ENCODE peak calls at places on chromosomes 13 and 19, in eight cellular contexts. One of them, this sample, is unnamed.
A peak's percentile ranks its signal among the peaks of the same experiment; 100 is the strongest.

GRCh38 chr13:112890316-112891131 is 78.5 kb upstream of the MCF2L start:
- DNase-seq in NB4: no peak
- DNase-seq in DND-41: no peak
- DNase-seq in AG09309: no peak
- DNase-seq in left ventricle myocardium inferior: no peak
- DNase-seq in IMR-90: no peak
- DNase-seq in bronchial epithelial cell: no peak
- DNase-seq in mucosa of descending colon: peak; percentile 27
- DNase-seq in this sample: no peak

GRCh38 chr19:48738557-48739399 is 1.6 kb downstream of the RASIP1 start:
- DNase-seq in bronchial epithelial cell: peak; percentile 72
- DNase-seq in DND-41: peak; percentile 90
- DNase-seq in left ventricle myocardium inferior: peak; percentile 94
- DNase-seq in AG09309: no peak
- DNase-seq in mucosa of descending colon: peak; percentile 96
- DNase-seq in NB4: peak; percentile 99
- DNase-seq in IMR-90: peak; percentile 65
- DNase-seq in this sample: peak; percentile 88

GRCh38 chr13:112968910-112969691 is at the start of gene MCF2L:
- DNase-seq in NB4: no peak
- DNase-seq in AG09309: no peak
- DNase-seq in IMR-90: peak; percentile 31
- DNase-seq in bronchial epithelial cell: peak; percentile 8
- DNase-seq in left ventricle myocardium inferior: peak; percentile 46
- DNase-seq in mucosa of descending colon: peak; percentile 74
- DNase-seq in DND-41: peak; percentile 73
- DNase-seq in this sample: peak; percentile 3

GRCh38 chr19:43704002-43704705 is 11.7 kb upstream of the IRGC start:
- DNase-seq in AG09309: no peak
- DNase-seq in IMR-90: no peak
- DNase-seq in NB4: no peak
- DNase-seq in mucosa of descending colon: no peak
- DNase-seq in bronchial epithelial cell: no peak
- DNase-seq in DND-41: no peak
- DNase-seq in left ventricle myocardium inferior: no peak
- DNase-seq in this sample: no peak

GRCh38 chr13:76868451-76868850 is 17.8 kb downstream of the KCTD12 start:
- DNase-seq in DND-41: no peak
- DNase-seq in bronchial epithelial cell: no peak
- DNase-seq in mucosa of descending colon: no peak
- DNase-seq in NB4: no peak
- DNase-seq in left ventricle myocardium inferior: no peak
- DNase-seq in IMR-90: no peak
- DNase-seq in AG09309: no peak
- DNase-seq in this sample: no peak

GRCh38 chr13:83150616-83151307 is 731.5 kb downstream of the SLITRK1 start:
- DNase-seq in DND-41: no peak
- DNase-seq in IMR-90: no peak
- DNase-seq in NB4: no peak
- DNase-seq in bronchial epithelial cell: no peak
- DNase-seq in mucosa of descending colon: no peak
- DNase-seq in left ventricle myocardium inferior: no peak
- DNase-seq in AG09309: no peak
- DNase-seq in this sample: no peak

GRCh38 chr13:42064259-42064658 is 15.8 kb downstream of the DGKH start:
- DNase-seq in NB4: no peak
- DNase-seq in IMR-90: peak; percentile 94
- DNase-seq in AG09309: no peak
- DNase-seq in DND-41: no peak
- DNase-seq in mucosa of descending colon: no peak
- DNase-seq in left ventricle myocardium inferior: no peak
- DNase-seq in bronchial epithelial cell: peak; percentile 79
- DNase-seq in this sample: no peak

GRCh38 chr19:8367327-8368001 is 3.5 kb downstream of the ANGPTL4 start:
- DNase-seq in left ventricle myocardium inferior: peak; percentile 91
- DNase-seq in NB4: peak; percentile 55
- DNase-seq in IMR-90: peak; percentile 98
- DNase-seq in DND-41: no peak
- DNase-seq in AG09309: peak; percentile 92
- DNase-seq in mucosa of descending colon: peak; percentile 83
- DNase-seq in bronchial epithelial cell: peak; percentile 79
- DNase-seq in this sample: no peak

GRCh38 chr13:80524447-80525215 is 183.7 kb upstream of the SPRY2 start:
- DNase-seq in mucosa of descending colon: no peak
- DNase-seq in NB4: no peak
- DNase-seq in IMR-90: no peak
- DNase-seq in DND-41: no peak
- DNase-seq in left ventricle myocardium inferior: no peak
- DNase-seq in bronchial epithelial cell: peak; percentile 91
- DNase-seq in AG09309: no peak
- DNase-seq in this sample: no peak

GRCh38 chr13:29465741-29466293 is 129.7 kb downstream of the SLC7A1 start:
- DNase-seq in bronchial epithelial cell: peak; percentile 38
- DNase-seq in DND-41: no peak
- DNase-seq in NB4: no peak
- DNase-seq in left ventricle myocardium inferior: peak; percentile 51
- DNase-seq in IMR-90: peak; percentile 62
- DNase-seq in AG09309: no peak
- DNase-seq in mucosa of descending colon: no peak
- DNase-seq in this sample: no peak

GRCh38 chr13:62243146-62243545 is 827.5 kb upstream of the PCDH20 start:
- DNase-seq in left ventricle myocardium inferior: no peak
- DNase-seq in NB4: no peak
- DNase-seq in DND-41: no peak
- DNase-seq in mucosa of descending colon: no peak
- DNase-seq in IMR-90: no peak
- DNase-seq in AG09309: no peak
- DNase-seq in bronchial epithelial cell: no peak
- DNase-seq in this sample: no peak

GRCh38 chr13:45792827-45793303 is 58.7 kb downstream of the SIAH3 start:
- DNase-seq in AG09309: no peak
- DNase-seq in bronchial epithelial cell: no peak
- DNase-seq in IMR-90: no peak
- DNase-seq in DND-41: no peak
- DNase-seq in mucosa of descending colon: no peak
- DNase-seq in left ventricle myocardium inferior: no peak
- DNase-seq in NB4: no peak
- DNase-seq in this sample: no peak

GRCh38 chr13:27339299-27339698 is 68.7 kb downstream of the RASL11A start:
- DNase-seq in IMR-90: peak; percentile 42
- DNase-seq in left ventricle myocardium inferior: no peak
- DNase-seq in DND-41: peak; percentile 24
- DNase-seq in NB4: peak; percentile 77
- DNase-seq in mucosa of descending colon: no peak
- DNase-seq in AG09309: no peak
- DNase-seq in bronchial epithelial cell: peak; percentile 56
- DNase-seq in this sample: peak; percentile 70

GRCh38 chr19:2132731-2133490 is 18.5 kb downstream of the AP3D1 start:
- DNase-seq in IMR-90: no peak
- DNase-seq in bronchial epithelial cell: no peak
- DNase-seq in left ventricle myocardium inferior: peak; percentile 52
- DNase-seq in NB4: no peak
- DNase-seq in AG09309: no peak
- DNase-seq in DND-41: no peak
- DNase-seq in mucosa of descending colon: no peak
- DNase-seq in this sample: no peak

GRCh38 chr13:49220035-49220855 is at the start of gene MLNR:
- DNase-seq in left ventricle myocardium inferior: no peak
- DNase-seq in IMR-90: no peak
- DNase-seq in bronchial epithelial cell: no peak
- DNase-seq in DND-41: no peak
- DNase-seq in mucosa of descending colon: peak; percentile 58
- DNase-seq in AG09309: no peak
- DNase-seq in NB4: no peak
- DNase-seq in this sample: peak; percentile 11

GRCh38 chr13:113751491-113751890 is 7.5 kb upstream of the TMEM255B start:
- DNase-seq in NB4: no peak
- DNase-seq in bronchial epithelial cell: no peak
- DNase-seq in DND-41: no peak
- DNase-seq in IMR-90: no peak
- DNase-seq in AG09309: no peak
- DNase-seq in left ventricle myocardium inferior: no peak
- DNase-seq in mucosa of descending colon: no peak
- DNase-seq in this sample: no peak

GRCh38 chr19:48170817-48171347 is 402 bp downstream of the ZSWIM9 start:
- DNase-seq in left ventricle myocardium inferior: no peak
- DNase-seq in NB4: no peak
- DNase-seq in mucosa of descending colon: peak; percentile 63
- DNase-seq in IMR-90: no peak
- DNase-seq in DND-41: peak; percentile 71
- DNase-seq in AG09309: no peak
- DNase-seq in bronchial epithelial cell: no peak
- DNase-seq in this sample: no peak

GRCh38 chr19:16470911-16471811 is 609 bp downstream of the EPS15L1 start:
- DNase-seq in mucosa of descending colon: peak; percentile 60
- DNase-seq in AG09309: no peak
- DNase-seq in IMR-90: peak; percentile 55
- DNase-seq in NB4: peak; percentile 60
- DNase-seq in DND-41: peak; percentile 45
- DNase-seq in left ventricle myocardium inferior: no peak
- DNase-seq in bronchial epithelial cell: peak; percentile 75
- DNase-seq in this sample: peak; percentile 63

GRCh38 chr13:114211446-114211845 is 23.3 kb upstream of the CDC16 start:
- DNase-seq in IMR-90: no peak
- DNase-seq in left ventricle myocardium inferior: no peak
- DNase-seq in DND-41: no peak
- DNase-seq in bronchial epithelial cell: no peak
- DNase-seq in mucosa of descending colon: no peak
- DNase-seq in AG09309: no peak
- DNase-seq in NB4: no peak
- DNase-seq in this sample: no peak

GRCh38 chr13:81591528-81592220 is 1250.7 kb upstream of the SPRY2 start:
- DNase-seq in IMR-90: no peak
- DNase-seq in left ventricle myocardium inferior: no peak
- DNase-seq in mucosa of descending colon: no peak
- DNase-seq in DND-41: no peak
- DNase-seq in bronchial epithelial cell: no peak
- DNase-seq in NB4: no peak
- DNase-seq in AG09309: no peak
- DNase-seq in this sample: no peak

DNA sequence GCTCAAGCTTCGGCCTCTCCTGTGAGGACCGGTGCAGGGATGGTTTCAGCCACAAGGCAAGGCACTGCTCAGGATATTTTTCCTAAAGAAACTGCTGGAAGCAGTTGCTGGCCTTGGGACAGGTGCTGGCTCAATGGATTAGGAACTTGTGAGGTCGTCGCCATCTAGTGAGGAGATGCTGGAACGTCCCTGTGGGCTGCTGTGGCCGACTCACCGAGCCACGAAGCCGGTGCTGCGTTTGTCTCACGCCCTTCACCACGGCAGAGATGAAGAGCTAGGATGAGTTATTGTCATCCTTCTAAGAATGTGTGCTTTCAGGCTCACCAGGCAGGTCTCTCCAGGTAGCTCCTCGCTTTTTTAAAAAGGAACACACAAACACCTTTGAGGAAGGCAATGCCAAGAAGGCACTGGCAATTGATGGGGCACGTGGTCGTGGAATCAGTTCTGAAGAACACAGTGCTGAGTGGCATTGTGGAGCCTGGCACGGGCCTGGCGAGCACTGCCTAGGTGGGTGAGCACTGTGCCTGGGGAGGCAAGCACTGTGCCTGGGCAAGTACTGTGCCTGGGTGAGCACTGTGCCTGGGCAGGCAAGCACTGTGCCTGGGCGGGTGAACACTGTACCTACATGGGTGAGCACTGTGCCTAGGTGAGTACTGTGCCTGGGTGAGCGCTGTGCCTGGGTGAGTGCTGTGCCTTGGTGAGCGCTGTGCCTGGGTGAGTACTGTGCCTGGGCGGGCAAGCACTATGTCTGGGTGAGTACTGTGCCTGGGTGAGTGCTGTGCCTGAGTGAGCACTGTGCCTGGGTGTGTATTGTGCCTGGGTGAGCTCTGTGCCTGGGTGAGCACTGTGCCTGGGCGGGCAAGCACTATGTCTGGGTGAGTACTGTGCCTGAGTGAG is 140.4 kb downstream of the TEX29 start:
- DNase-seq in NB4: peak; percentile 43
- DNase-seq in DND-41: peak; percentile 26
- DNase-seq in IMR-90: peak; percentile 47
- DNase-seq in AG09309: peak; percentile 8
- DNase-seq in bronchial epithelial cell: peak; percentile 4
- DNase-seq in mucosa of descending colon: no peak
- DNase-seq in left ventricle myocardium inferior: no peak
- DNase-seq in this sample: peak; percentile 12
- H3K4me3 ChIP-seq in NB4: no peak overlapping the region
- H3K4me3 ChIP-seq in DND-41: no peak overlapping the region
- H3K4me3 ChIP-seq in IMR-90: no peak overlapping the region
- H3K4me3 ChIP-seq in AG09309: no peak overlapping the region
- H3K4me3 ChIP-seq in bronchial epithelial cell: no peak overlapping the region
- H3K4me3 ChIP-seq in mucosa of descending colon: no peak overlapping the region
- H3K4me3 ChIP-seq in left ventricle myocardium inferior: no peak overlapping the region
- H3K4me3 ChIP-seq in this sample: no peak overlapping the region

GRCh38 chr13:105207586-105208293 is 1327.7 kb downstream of the EFNB2 start:
- DNase-seq in NB4: no peak
- DNase-seq in bronchial epithelial cell: no peak
- DNase-seq in IMR-90: peak; percentile 13
- DNase-seq in mucosa of descending colon: no peak
- DNase-seq in AG09309: no peak
- DNase-seq in left ventricle myocardium inferior: no peak
- DNase-seq in DND-41: no peak
- DNase-seq in this sample: no peak

GRCh38 chr13:105202384-105202783 is 1333.1 kb downstream of the EFNB2 start:
- DNase-seq in mucosa of descending colon: no peak
- DNase-seq in left ventricle myocardium inferior: no peak
- DNase-seq in AG09309: no peak
- DNase-seq in IMR-90: peak; percentile 47
- DNase-seq in DND-41: no peak
- DNase-seq in bronchial epithelial cell: peak; percentile 40
- DNase-seq in NB4: peak; percentile 47
- DNase-seq in this sample: peak; percentile 35
- TF ChIP-seq CTCF in mucosa of descending colon: no peak
- TF ChIP-seq CTCF in left ventricle myocardium inferior: peak; percentile 61
- TF ChIP-seq CTCF in AG09309: peak; percentile 21
- TF ChIP-seq CTCF in IMR-90: peak; percentile 54
- TF ChIP-seq CTCF in DND-41: peak; percentile 70
- TF ChIP-seq CTCF in bronchial epithelial cell: peak; percentile 54
- TF ChIP-seq CTCF in NB4: peak; percentile 56
- TF ChIP-seq CTCF in this sample: peak; percentile 48

GRCh38 chr19:38243279-38243673 is 12.9 kb downstream of the PPP1R14A start:
- DNase-seq in left ventricle myocardium inferior: no peak
- DNase-seq in DND-41: no peak
- DNase-seq in bronchial epithelial cell: no peak
- DNase-seq in NB4: no peak
- DNase-seq in mucosa of descending colon: no peak
- DNase-seq in AG09309: no peak
- DNase-seq in IMR-90: no peak
- DNase-seq in this sample: no peak
- H3K4me3 ChIP-seq in left ventricle myocardium inferior: peak overlapping the region; percentile 51
- H3K4me3 ChIP-seq in DND-41: no peak overlapping the region
- H3K4me3 ChIP-seq in bronchial epithelial cell: no peak overlapping the region
- H3K4me3 ChIP-seq in NB4: no peak overlapping the region
- H3K4me3 ChIP-seq in mucosa of descending colon: no peak overlapping the region
- H3K4me3 ChIP-seq in AG09309: no peak overlapping the region
- H3K4me3 ChIP-seq in IMR-90: no peak overlapping the region
- H3K4me3 ChIP-seq in this sample: no peak overlapping the region

DNA sequence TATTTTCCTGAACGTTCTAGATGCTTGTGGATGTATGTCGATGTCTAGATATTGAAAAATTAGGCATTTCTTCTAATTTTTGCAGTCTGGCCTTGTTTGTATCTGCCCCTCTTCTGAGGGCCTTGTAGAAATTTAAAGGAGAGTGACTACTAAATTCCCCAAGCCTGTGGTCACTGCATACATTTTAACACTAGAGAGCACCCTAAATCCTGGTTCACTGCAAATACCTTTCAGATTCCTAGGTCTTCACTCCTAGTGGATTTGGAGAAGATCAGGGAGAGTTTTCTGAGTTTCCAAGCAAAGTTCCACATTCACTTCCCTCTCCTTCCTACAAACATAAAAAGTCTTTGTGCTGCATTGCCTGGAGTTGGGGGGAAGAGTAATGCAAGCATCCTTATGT is 1272.5 kb downstream of the OLFM4 start:
- DNase-seq in mucosa of descending colon: no peak
- DNase-seq in AG09309: no peak
- DNase-seq in NB4: no peak
- DNase-seq in DND-41: no peak
- DNase-seq in bronchial epithelial cell: no peak
- DNase-seq in IMR-90: no peak
- DNase-seq in left ventricle myocardium inferior: no peak
- DNase-seq in this sample: no peak
- TF ChIP-seq CTCF in mucosa of descending colon: no peak
- TF ChIP-seq CTCF in AG09309: no peak
- TF ChIP-seq CTCF in NB4: no peak
- TF ChIP-seq CTCF in DND-41: no peak
- TF ChIP-seq CTCF in bronchial epithelial cell: no peak
- TF ChIP-seq CTCF in IMR-90: no peak
- TF ChIP-seq CTCF in left ventricle myocardium inferior: no peak
- TF ChIP-seq CTCF in this sample: no peak

This sample was measured in GM12865.